ENCODE peak calls at places on chromosomes 12 and 14, in eight cellular contexts. D is AG08395; A is NCI-H1417; R is AG09319; V is effector CD8-positive, alpha-beta T cell; C is sigmoid colon; P is stimulated activated CD4-positive, alpha-beta T cell treated with anti-CD3 and anti-CD28 coated beads, Interleukin-15, amount 100 ng/mL, for 24 hours; W is NCI-H226. N is an unnamed sample.

GRCh38 chr12:14825256-14825655 is 11.3 kb upstream of the SMCO3 start:
- DNase-seq in D (no peak), A (no peak), R (no peak), V (no peak), C (no peak), P (no peak), W (no peak), N (no peak)

GRCh38 chr12:50200507-50201273 is 33.5 kb upstream of the CERS5 start:
- DNase-seq in D (peak; percentile 40), A (no peak), R (no peak), V (no peak), C (no peak), P (no peak), W (peak; percentile 78), N (no peak)

GRCh38 chr14:55699131-55700057 is 119.4 kb downstream of the KTN1 start:
- DNase-seq in D (peak; percentile 47), A (no peak), R (no peak), V (no peak), C (no peak), P (no peak), W (peak; percentile 44), N (no peak)

GRCh38 chr12:4786795-4787194 is 66.6 kb downstream of the GALNT8 start:
- DNase-seq in D (no peak), A (peak; percentile 7), R (no peak), V (no peak), C (no peak), P (no peak), W (no peak), N (no peak)

GRCh38 chr12:68245071-68246021 is 8.1 kb downstream of the IL22 start:
- DNase-seq in D (no peak), A (no peak), R (no peak), V (no peak), C (no peak), P (no peak), W (no peak), N (no peak)

GRCh38 chr14:39266589-39266870 is 32.8 kb downstream of the MIA2 start:
- DNase-seq in D (no peak), A (no peak), R (no peak), V (no peak), C (peak; percentile 80), P (no peak), W (peak; percentile 36), N (no peak)

GRCh38 chr12:78239566-78239965 is 408.9 kb downstream of the NAV3 start:
- DNase-seq in D (no peak), A (no peak), R (no peak), V (no peak), C (no peak), P (no peak), W (no peak), N (no peak)

GRCh38 chr12:14605401-14605989 is 37.8 kb upstream of the PLBD1 start:
- DNase-seq in D (no peak), A (peak; percentile 34), R (no peak), V (no peak), C (no peak), P (no peak), W (no peak), N (no peak)

GRCh38 chr14:59358105-59358504 is 107.1 kb downstream of the GPR135 start:
- DNase-seq in D (peak; percentile 89), A (no peak), R (peak; percentile 83), V (no peak), C (peak; percentile 81), P (no peak), W (peak; percentile 93), N (no peak)

GRCh38 chr12:110005319-110005973 is 6.2 kb downstream of the ANKRD13A start:
- DNase-seq in D (no peak), A (no peak), R (no peak), V (no peak), C (no peak), P (peak; percentile 34), W (no peak), N (no peak)

GRCh38 chr14:23364164-23364571 is 804 bp downstream of the EFS start:
- DNase-seq in D (peak; percentile 65), A (no peak), R (no peak), V (no peak), C (no peak), P (no peak), W (no peak), N (no peak)

GRCh38 chr14:84584526-84584925 is 945.4 kb upstream of the FLRT2 start:
- DNase-seq in D (no peak), A (no peak), R (no peak), V (no peak), C (no peak), P (no peak), W (no peak), N (no peak)

GRCh38 chr12:131604146-131604844 is 106.6 kb upstream of the SFSWAP start:
- DNase-seq in D (no peak), A (no peak), R (no peak), V (no peak), C (no peak), P (peak; percentile 51), W (no peak), N (no peak)

GRCh38 chr12:126668538-126668937 is 1598.4 kb upstream of the TMEM132C start:
- DNase-seq in D (peak; percentile 88), A (no peak), R (peak; percentile 81), V (no peak), C (no peak), P (no peak), W (no peak), N (no peak)

GRCh38 chr12:112029326-112029725 is 16.1 kb downstream of the ERP29 start:
- DNase-seq in D (no peak), A (no peak), R (no peak), V (no peak), C (no peak), P (no peak), W (no peak), N (no peak)

GRCh38 chr12:4030938-4031702 is 157.9 kb upstream of the PARP11 start:
- DNase-seq in D (peak; percentile 99), A (no peak), R (peak; percentile 96), V (peak; percentile 60), C (peak; percentile 95), P (peak; percentile 85), W (peak; percentile 98), N (peak; percentile 77)

GRCh38 chr12:4833053-4833452 is 76.7 kb upstream of the KCNA1 start:
- DNase-seq in D (no peak), A (no peak), R (no peak), V (no peak), C (no peak), P (no peak), W (no peak), N (no peak)

GRCh38 chr12:97557116-97557515 is 94.5 kb downstream of the RMST start:
- DNase-seq in D (no peak), A (peak; percentile 36), R (no peak), V (no peak), C (no peak), P (no peak), W (no peak), N (no peak)